ENCODE peak calls at places on chromosome 21, in four cellular contexts. H, I, V and T are unnamed samples.

GRCh38 chr21:33971492-33972013 is 55.9 kb upstream of the ATP5PO start:
- DNase-seq in H (no peak), I (peak; percentile 91), V (peak; percentile 22), T (no peak)

GRCh38 chr21:37582613-37583012 is 216.0 kb downstream of the DYRK1A start:
- DNase-seq in H (no peak), I (peak; percentile 75), V (peak; percentile 77), T (peak; percentile 16)

GRCh38 chr21:33940846-33941245 is 25.2 kb upstream of the ATP5PO start:
- DNase-seq in H (no peak), I (peak; percentile 90), V (peak; percentile 48), T (no peak)

GRCh38 chr21:21102874-21103273 is 104.7 kb downstream of the NCAM2 start:
- DNase-seq in H (no peak), I (no peak), V (no peak), T (no peak)

GRCh38 chr21:31349208-31349607 is 5.1 kb upstream of the TIAM1 start:
- DNase-seq in H (no peak), I (no peak), V (no peak), T (no peak)

GRCh38 chr21:39073717-39074116 is 109.5 kb downstream of the PSMG1 start:
- DNase-seq in H (no peak), I (no peak), V (no peak), T (no peak)

GRCh38 chr21:44880762-44881585 is 7.5 kb upstream of the PTTG1IP start:
- DNase-seq in H (no peak), I (peak; percentile 75), V (peak; percentile 71), T (peak; percentile 66)

GRCh38 chr21:37974081-37974480 is 57.8 kb upstream of the KCNJ6 start:
- DNase-seq in H (no peak), I (no peak), V (peak; percentile 1), T (peak; percentile 53)

GRCh38 chr21:14523234-14523633 is 22.9 kb downstream of the SAMSN1 start:
- DNase-seq in H (no peak), I (no peak), V (no peak), T (peak; percentile 40)

GRCh38 chr21:37207441-37208009 is 59.6 kb downstream of the VPS26C start:
- DNase-seq in H (no peak), I (no peak), V (no peak), T (peak; percentile 34)

GRCh38 chr21:39051561-39051949 is 131.7 kb downstream of the PSMG1 start:
- DNase-seq in H (no peak), I (peak; percentile 16), V (peak; percentile 88), T (no peak)

GRCh38 chr21:21165063-21165645 is 166.9 kb downstream of the NCAM2 start:
- DNase-seq in H (no peak), I (peak; percentile 89), V (peak; percentile 97), T (no peak)

GRCh38 chr21:32112194-32112593 is 166.7 kb downstream of the MIS18A start:
- DNase-seq in H (no peak), I (no peak), V (no peak), T (no peak)

GRCh38 chr21:29640233-29640554 is 299.6 kb downstream of the GRIK1 start:
- DNase-seq in H (no peak), I (no peak), V (no peak), T (no peak)

GRCh38 chr21:16358784-16359183 is 629.0 kb downstream of the USP25 start:
- DNase-seq in H (no peak), I (no peak), V (no peak), T (no peak)

GRCh38 chr21:41426656-41427311 is 745 bp downstream of the MX1 start:
- DNase-seq in H (peak; percentile 33), I (no peak), V (no peak), T (no peak)

GRCh38 chr21:38958940-38959685 is 153.4 kb downstream of the ETS2 start:
- DNase-seq in H (no peak), I (peak; percentile 96), V (peak; percentile 74), T (peak; percentile 75)

GRCh38 chr21:22399717-22400520 is 1401.7 kb downstream of the NCAM2 start:
- DNase-seq in H (no peak), I (no peak), V (no peak), T (no peak)

GRCh38 chr21:15904389-15904788 is 174.6 kb downstream of the USP25 start:
- DNase-seq in H (no peak), I (no peak), V (peak; percentile 1), T (peak; percentile 23)

GRCh38 chr21:23664193-23664694 is 1943.0 kb downstream of the MRPL39 start:
- DNase-seq in H (no peak), I (no peak), V (no peak), T (no peak)

GRCh38 chr21:31879911-31880310 is 7.1 kb downstream of the HUNK start:
- DNase-seq in H (no peak), I (no peak), V (no peak), T (no peak)

GRCh38 chr21:31338892-31339368 is 5.1 kb downstream of the TIAM1 start:
- DNase-seq in H (no peak), I (no peak), V (no peak), T (no peak)

GRCh38 chr21:37531402-37532042 is 164.9 kb downstream of the DYRK1A start:
- DNase-seq in H (no peak), I (no peak), V (no peak), T (no peak)

GRCh38 chr21:17780539-17780938 is 38.6 kb downstream of the C21orf91 start:
- DNase-seq in H (no peak), I (no peak), V (no peak), T (peak; percentile 65)

GRCh38 chr21:22961248-22961647 is 1963.0 kb downstream of the NCAM2 start:
- DNase-seq in H (no peak), I (no peak), V (no peak), T (no peak)

GRCh38 chr21:44984792-44985440 is 45.1 kb downstream of the SLX9 start:
- DNase-seq in H (peak; percentile 64), I (no peak), V (no peak), T (no peak)

GRCh38 chr21:32772281-32773047 is 909 bp upstream of the PAXBP1 start:
- DNase-seq in H (no peak), I (peak; percentile 67), V (peak; percentile 20), T (peak; percentile 87)

GRCh38 chr21:16592399-16592798 is 862.6 kb downstream of the USP25 start:
- DNase-seq in H (no peak), I (no peak), V (no peak), T (no peak)

GRCh38 chr21:14438204-14438603 is 55.3 kb upstream of the HSPA13 start:
- DNase-seq in H (no peak), I (peak; percentile 8), V (no peak), T (peak; percentile 49)

GRCh38 chr21:41321908-41322495 is 5.4 kb downstream of the FAM3B start:
- DNase-seq in H (no peak), I (no peak), V (no peak), T (peak; percentile 20)

GRCh38 chr21:39661740-39662139 is 49.0 kb downstream of the B3GALT5 start:
- DNase-seq in H (no peak), I (no peak), V (no peak), T (no peak)

GRCh38 chr21:42850866-42851391 is 28.4 kb downstream of the WDR4 start:
- DNase-seq in H (peak; percentile 82), I (peak; percentile 22), V (no peak), T (peak; percentile 27)
- H2BK5ac ChIP-seq in H (no peak overlapping the region), I (no peak overlapping the region), V (no peak overlapping the region), T (no peak overlapping the region)

GRCh38 chr21:36163780-36164426 is 7.3 kb downstream of the DOP1B start:
- DNase-seq in H (no peak), I (no peak), V (no peak), T (no peak)
- H2AFZ ChIP-seq in H (no peak overlapping the region), I (no peak overlapping the region), V (no peak overlapping the region), T (no peak overlapping the region)

GRCh38 chr21:26140185-26140584 is 30.4 kb downstream of the APP start:
- DNase-seq in H (no peak), I (peak; percentile 99), V (peak; percentile 99), T (peak; percentile 26)
- H2BK5ac ChIP-seq in H (no peak overlapping the region), I (no peak overlapping the region), V (peak overlapping the region; percentile 69), T (no peak overlapping the region)

DNA sequence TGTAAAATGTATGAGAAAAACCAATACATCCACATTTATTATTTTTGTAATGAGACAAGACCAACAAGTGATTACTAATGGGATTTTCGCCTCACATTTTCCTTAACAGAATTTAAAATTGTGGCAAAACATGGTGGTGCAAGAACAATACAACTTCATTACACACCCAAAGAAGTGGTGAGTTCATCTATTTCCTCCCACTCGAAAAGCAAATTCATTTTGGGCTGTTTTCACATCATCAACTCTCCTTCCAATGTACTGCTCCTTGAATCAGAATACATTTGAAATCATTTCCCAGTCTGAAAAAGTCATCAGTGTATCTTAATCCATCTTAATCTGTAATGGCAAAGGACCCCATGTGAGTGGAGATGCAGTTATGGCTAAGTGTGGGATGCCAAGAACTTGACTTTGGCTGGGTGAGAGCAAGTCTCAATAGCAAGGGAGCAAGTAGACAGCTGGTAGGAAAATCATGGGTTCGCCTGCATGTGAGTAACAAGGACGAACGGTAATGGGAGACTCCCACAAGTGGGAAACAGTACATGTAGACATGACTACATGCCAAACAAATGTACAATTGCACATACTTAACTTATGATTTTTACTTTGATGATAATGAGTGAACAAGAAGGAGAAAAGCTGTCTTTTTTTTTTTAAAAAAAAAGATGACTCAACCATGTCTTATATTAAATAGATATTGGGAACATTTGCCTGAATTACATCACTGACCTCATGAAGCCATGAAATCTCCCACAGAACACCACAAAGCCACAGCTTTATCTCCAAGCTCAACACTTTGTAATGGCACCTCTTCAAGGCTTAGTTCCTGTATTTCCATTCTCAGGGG is 46.0 kb downstream of the RUNX1 start:
- DNase-seq in H (no peak), I (peak; percentile 46), V (peak; percentile 92), T (peak; percentile 32)
- H2AFZ ChIP-seq in H (no peak overlapping the region), I (no peak overlapping the region), V (no peak overlapping the region), T (no peak overlapping the region)

GRCh38 chr21:46178961-46179360 is 5.3 kb downstream of the SPATC1L start:
- DNase-seq in H (no peak), I (no peak), V (no peak), T (no peak)

GRCh38 chr21:46179708-46180078 is 4.6 kb downstream of the SPATC1L start:
- DNase-seq in H (peak; percentile 29), I (no peak), V (no peak), T (no peak)

GRCh38 chr21:46180778-46181391 is 3.4 kb downstream of the SPATC1L start:
- DNase-seq in H (peak; percentile 32), I (no peak), V (no peak), T (no peak)

GRCh38 chr21:46181436-46181835 is 2.8 kb downstream of the SPATC1L start:
- DNase-seq in H (peak; percentile 27), I (no peak), V (no peak), T (no peak)

GRCh38 chr21:46180079-46180722 is 4.1 kb downstream of the SPATC1L start:
- DNase-seq in H (no peak), I (no peak), V (no peak), T (no peak)
- H2BK5ac ChIP-seq in H (no peak overlapping the region), I (no peak overlapping the region), V (no peak overlapping the region), T (no peak overlapping the region)

DNA sequence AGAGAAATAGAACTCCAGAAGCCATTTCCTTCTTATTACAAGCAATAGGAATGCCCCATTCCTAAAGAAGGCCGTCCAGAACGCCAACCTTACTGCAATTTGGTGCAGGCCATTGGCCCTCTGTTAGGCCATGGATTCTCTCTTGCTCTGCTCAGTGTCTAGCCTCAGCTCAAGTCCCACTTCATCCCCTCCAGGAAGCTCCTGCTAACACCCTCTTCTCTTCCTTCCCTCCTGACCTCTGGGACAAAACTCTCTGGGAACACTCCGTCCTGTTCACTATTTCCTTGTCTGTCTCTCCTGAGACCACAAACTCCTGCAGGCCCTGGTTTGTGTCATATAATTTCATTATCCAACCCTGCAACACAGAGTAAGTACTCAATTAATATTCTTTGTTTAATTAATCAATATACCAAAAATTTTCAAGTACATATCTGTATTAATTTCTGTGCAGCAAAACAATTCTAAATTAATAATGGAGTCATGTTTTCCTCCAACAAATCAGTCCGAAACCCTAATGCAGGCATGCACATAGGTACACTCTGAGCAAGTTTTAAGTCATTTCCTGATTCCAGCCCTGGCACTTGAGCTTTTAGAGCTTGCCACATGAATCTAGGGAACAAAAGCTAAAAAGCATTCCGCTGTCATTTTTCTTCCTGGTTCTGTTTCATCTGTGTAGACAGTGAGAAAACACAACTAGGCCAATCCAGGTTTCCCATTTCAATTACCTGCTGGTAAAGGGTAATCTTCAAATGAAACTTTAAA is 245.3 kb downstream of the SETD4 start:
- DNase-seq in H (no peak), I (no peak), V (no peak), T (no peak)
- H2AFZ ChIP-seq in H (no peak overlapping the region), I (peak overlapping the region; percentile 66), V (peak overlapping the region; percentile 39), T (no peak overlapping the region)